ENCODE peak calls at places on chromosomes 13 and 19, in nine cellular contexts. One of them, this sample, is unnamed. For H3K27me3 and H3K9me3, the result is how much of the 10 kb centered on the place peaks cover.

GRCh38 chr19:40277356-40277755 is 7.8 kb downstream of the AKT2 start:
- DNase-seq in testis: no peak
- DNase-seq in ovary: no peak
- DNase-seq in CD4-positive, alpha-beta T cell: no peak
- DNase-seq in MM.1S: no peak
- DNase-seq in RWPE2: no peak
- DNase-seq in CD8-positive, alpha-beta T cell: no peak
- DNase-seq in transverse colon: no peak
- DNase-seq in GM12878: no peak
- DNase-seq in this sample: no peak

GRCh38 chr19:1210227-1210538 is 4.6 kb downstream of the STK11 start:
- DNase-seq in testis: peak
- DNase-seq in ovary: no peak
- DNase-seq in CD4-positive, alpha-beta T cell: no peak
- DNase-seq in MM.1S: no peak
- DNase-seq in RWPE2: peak
- DNase-seq in CD8-positive, alpha-beta T cell: no peak
- DNase-seq in transverse colon: no peak
- DNase-seq in GM12878: no peak
- DNase-seq in this sample: no peak

GRCh38 chr19:17491287-17491686 is 20.2 kb upstream of the PGLS start:
- DNase-seq in testis: no peak
- DNase-seq in ovary: no peak
- DNase-seq in CD4-positive, alpha-beta T cell: no peak
- DNase-seq in MM.1S: no peak
- DNase-seq in RWPE2: no peak
- DNase-seq in CD8-positive, alpha-beta T cell: no peak
- DNase-seq in transverse colon: no peak
- DNase-seq in GM12878: no peak
- DNase-seq in this sample: no peak

GRCh38 chr19:1651548-1652394 is 644 bp downstream of the TCF3 start:
- DNase-seq in testis: peak
- DNase-seq in ovary: peak
- DNase-seq in CD4-positive, alpha-beta T cell: peak
- DNase-seq in MM.1S: peak
- DNase-seq in RWPE2: no peak
- DNase-seq in CD8-positive, alpha-beta T cell: no peak
- DNase-seq in transverse colon: peak
- DNase-seq in GM12878: no peak
- DNase-seq in this sample: no peak

GRCh38 chr19:14138576-14139265 is 2.3 kb upstream of the ASF1B start:
- DNase-seq in testis: no peak
- DNase-seq in ovary: no peak
- DNase-seq in CD4-positive, alpha-beta T cell: no peak
- DNase-seq in MM.1S: no peak
- DNase-seq in RWPE2: no peak
- DNase-seq in CD8-positive, alpha-beta T cell: no peak
- DNase-seq in transverse colon: no peak
- DNase-seq in GM12878: no peak
- DNase-seq in this sample: no peak

GRCh38 chr13:68047889-68048288 is 817.8 kb upstream of the PCDH9 start:
- DNase-seq in testis: no peak
- DNase-seq in ovary: no peak
- DNase-seq in CD4-positive, alpha-beta T cell: no peak
- DNase-seq in MM.1S: no peak
- DNase-seq in RWPE2: no peak
- DNase-seq in CD8-positive, alpha-beta T cell: no peak
- DNase-seq in transverse colon: no peak
- DNase-seq in GM12878: no peak
- DNase-seq in this sample: no peak

GRCh38 chr13:57253551-57253950 is 86.6 kb downstream of the PRR20E start:
- DNase-seq in testis: no peak
- DNase-seq in ovary: no peak
- DNase-seq in CD4-positive, alpha-beta T cell: no peak
- DNase-seq in MM.1S: peak
- DNase-seq in RWPE2: no peak
- DNase-seq in CD8-positive, alpha-beta T cell: no peak
- DNase-seq in transverse colon: no peak
- DNase-seq in GM12878: no peak
- DNase-seq in this sample: no peak

GRCh38 chr19:2246801-2247361 is 2.2 kb upstream of the AMH start:
- DNase-seq in testis: peak
- DNase-seq in ovary: no peak
- DNase-seq in CD4-positive, alpha-beta T cell: no peak
- DNase-seq in MM.1S: no peak
- DNase-seq in RWPE2: peak
- DNase-seq in CD8-positive, alpha-beta T cell: no peak
- DNase-seq in transverse colon: no peak
- DNase-seq in GM12878: no peak
- DNase-seq in this sample: peak

GRCh38 chr19:49157445-49158224 is at the start of gene TRPM4:
- DNase-seq in testis: peak
- DNase-seq in ovary: peak
- DNase-seq in CD4-positive, alpha-beta T cell: peak
- DNase-seq in MM.1S: no peak
- DNase-seq in RWPE2: peak
- DNase-seq in CD8-positive, alpha-beta T cell: no peak
- DNase-seq in transverse colon: peak
- DNase-seq in GM12878: no peak
- DNase-seq in this sample: peak

GRCh38 chr19:17125728-17126677 is 50.4 kb downstream of the MYO9B start:
- DNase-seq in testis: peak
- DNase-seq in ovary: no peak
- DNase-seq in CD4-positive, alpha-beta T cell: peak
- DNase-seq in MM.1S: no peak
- DNase-seq in RWPE2: no peak
- DNase-seq in CD8-positive, alpha-beta T cell: peak
- DNase-seq in transverse colon: peak
- DNase-seq in GM12878: peak
- DNase-seq in this sample: peak

GRCh38 chr13:71877280-71877653 is 10.3 kb upstream of the DACH1 start:
- DNase-seq in testis: no peak
- DNase-seq in ovary: no peak
- DNase-seq in CD4-positive, alpha-beta T cell: no peak
- DNase-seq in MM.1S: no peak
- DNase-seq in RWPE2: no peak
- DNase-seq in CD8-positive, alpha-beta T cell: no peak
- DNase-seq in transverse colon: no peak
- DNase-seq in GM12878: no peak
- DNase-seq in this sample: no peak

GRCh38 chr13:98650376-98651107 is 73.6 kb upstream of the STK24 start:
- DNase-seq in testis: no peak
- DNase-seq in ovary: no peak
- DNase-seq in CD4-positive, alpha-beta T cell: no peak
- DNase-seq in MM.1S: no peak
- DNase-seq in RWPE2: no peak
- DNase-seq in CD8-positive, alpha-beta T cell: no peak
- DNase-seq in transverse colon: peak
- DNase-seq in GM12878: no peak
- DNase-seq in this sample: no peak

GRCh38 chr19:56751078-56751489 is 79.5 kb upstream of the ZNF835 start:
- DNase-seq in testis: peak
- DNase-seq in ovary: peak
- DNase-seq in CD4-positive, alpha-beta T cell: no peak
- DNase-seq in MM.1S: no peak
- DNase-seq in RWPE2: no peak
- DNase-seq in CD8-positive, alpha-beta T cell: no peak
- DNase-seq in transverse colon: no peak
- DNase-seq in GM12878: no peak
- DNase-seq in this sample: no peak

GRCh38 chr19:56746367-56746766 is 74.8 kb upstream of the ZNF835 start:
- DNase-seq in testis: no peak
- DNase-seq in ovary: no peak
- DNase-seq in CD4-positive, alpha-beta T cell: no peak
- DNase-seq in MM.1S: no peak
- DNase-seq in RWPE2: no peak
- DNase-seq in CD8-positive, alpha-beta T cell: no peak
- DNase-seq in transverse colon: no peak
- DNase-seq in GM12878: no peak
- DNase-seq in this sample: no peak

GRCh38 chr19:56750658-56751057 is 79.1 kb upstream of the ZNF835 start:
- DNase-seq in testis: no peak
- DNase-seq in ovary: no peak
- DNase-seq in CD4-positive, alpha-beta T cell: no peak
- DNase-seq in MM.1S: no peak
- DNase-seq in RWPE2: no peak
- DNase-seq in CD8-positive, alpha-beta T cell: no peak
- DNase-seq in transverse colon: no peak
- DNase-seq in GM12878: no peak
- DNase-seq in this sample: no peak

GRCh38 chr19:56748443-56748842 is 76.9 kb upstream of the ZNF835 start:
- DNase-seq in testis: peak
- DNase-seq in ovary: peak
- DNase-seq in CD4-positive, alpha-beta T cell: no peak
- DNase-seq in MM.1S: no peak
- DNase-seq in RWPE2: no peak
- DNase-seq in CD8-positive, alpha-beta T cell: no peak
- DNase-seq in transverse colon: no peak
- DNase-seq in GM12878: no peak
- DNase-seq in this sample: no peak
- TF ChIP-seq CTCF in testis: peak
- TF ChIP-seq CTCF in ovary: peak
- TF ChIP-seq CTCF in CD4-positive, alpha-beta T cell: no peak
- TF ChIP-seq CTCF in MM.1S: peak
- TF ChIP-seq CTCF in RWPE2: peak
- TF ChIP-seq CTCF in CD8-positive, alpha-beta T cell: no peak
- TF ChIP-seq CTCF in transverse colon: peak
- TF ChIP-seq CTCF in GM12878: no peak
- TF ChIP-seq CTCF in this sample: peak

DNA sequence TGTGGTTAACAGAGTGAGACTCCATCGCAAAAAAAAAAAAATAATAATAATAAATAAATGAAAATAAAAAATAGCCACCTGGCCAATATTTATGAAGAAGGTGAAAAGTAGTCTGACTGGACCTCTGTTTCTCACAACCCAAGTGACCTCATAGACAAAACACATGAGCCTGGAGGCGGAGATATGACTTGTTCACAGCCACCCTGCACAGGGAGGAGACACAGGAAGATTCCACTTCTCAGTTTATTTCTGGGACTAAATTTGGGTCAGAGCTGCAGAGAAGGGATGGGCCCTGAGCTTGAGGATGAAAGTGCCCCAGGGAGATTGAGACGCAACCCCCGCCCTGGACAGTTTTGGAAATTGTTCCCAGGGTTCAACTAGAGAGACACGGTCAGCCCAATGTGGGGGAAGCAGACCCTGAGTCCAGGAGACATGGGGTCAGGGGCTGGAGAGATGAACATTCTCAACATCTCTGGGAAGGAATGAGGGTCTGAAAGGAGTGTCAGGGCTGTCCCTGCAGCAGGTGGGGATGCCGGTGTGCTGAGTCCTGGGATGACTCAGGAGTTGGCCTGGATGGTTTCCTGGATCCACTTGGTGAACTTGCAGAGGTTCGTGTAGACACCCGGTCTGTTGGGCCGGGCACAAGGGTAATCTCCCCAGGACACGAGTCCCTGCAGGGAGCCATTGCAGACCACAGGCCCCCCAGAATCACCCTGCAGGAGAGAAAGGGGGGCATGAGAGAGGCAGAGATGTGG is 9.6 kb downstream of the KLK5 start:
- DNase-seq in testis: no peak
- DNase-seq in ovary: no peak
- DNase-seq in CD4-positive, alpha-beta T cell: no peak
- DNase-seq in MM.1S: no peak
- DNase-seq in RWPE2: no peak
- DNase-seq in CD8-positive, alpha-beta T cell: no peak
- DNase-seq in transverse colon: no peak
- DNase-seq in GM12878: no peak
- DNase-seq in this sample: no peak
- H3K27me3 ChIP-seq in testis: under half
- H3K27me3 ChIP-seq in ovary: under half
- H3K27me3 ChIP-seq in CD4-positive, alpha-beta T cell: under half
- H3K27me3 ChIP-seq in MM.1S: under half
- H3K27me3 ChIP-seq in RWPE2: under half
- H3K27me3 ChIP-seq in CD8-positive, alpha-beta T cell: under half
- H3K27me3 ChIP-seq in transverse colon: under half
- H3K27me3 ChIP-seq in GM12878: under half
- H3K27me3 ChIP-seq in this sample: under half

DNA sequence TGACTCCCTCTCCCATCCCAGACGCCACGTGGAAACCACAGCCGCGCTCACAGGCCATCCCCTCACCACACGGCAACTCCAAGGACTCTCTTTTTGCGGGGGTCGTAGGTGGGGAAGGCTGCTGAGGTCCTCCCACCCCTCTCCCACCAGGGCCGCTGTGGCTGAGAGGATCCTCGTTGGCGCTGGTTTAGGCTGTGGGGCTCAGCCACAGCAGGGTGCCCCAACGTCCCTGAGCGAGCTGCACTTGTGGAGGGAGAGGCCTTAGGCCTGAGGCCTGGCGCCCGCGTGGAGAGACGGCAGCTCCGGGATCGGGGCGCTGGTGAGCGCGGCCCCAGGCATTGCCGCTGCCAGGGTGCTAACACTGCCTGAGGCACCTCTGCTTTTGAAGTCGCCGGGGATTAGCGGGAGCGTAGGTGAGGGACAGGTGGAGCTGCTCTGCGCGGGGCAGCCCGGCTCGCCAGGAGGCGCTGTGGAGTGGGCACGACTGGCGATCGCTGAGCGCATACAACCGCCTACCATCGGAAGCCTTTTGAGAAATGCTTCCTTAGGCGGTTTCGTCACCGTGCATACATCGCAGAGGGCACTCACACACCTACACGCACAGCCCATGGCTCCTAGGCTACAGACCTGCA is 9.0 kb downstream of the ZSCAN1 start:
- DNase-seq in testis: no peak
- DNase-seq in ovary: no peak
- DNase-seq in CD4-positive, alpha-beta T cell: no peak
- DNase-seq in MM.1S: no peak
- DNase-seq in RWPE2: no peak
- DNase-seq in CD8-positive, alpha-beta T cell: no peak
- DNase-seq in transverse colon: no peak
- DNase-seq in GM12878: no peak
- DNase-seq in this sample: no peak
- H3K9me3 ChIP-seq in testis: under half
- H3K9me3 ChIP-seq in ovary: under half
- H3K9me3 ChIP-seq in CD4-positive, alpha-beta T cell: half or more
- H3K9me3 ChIP-seq in MM.1S: under half
- H3K9me3 ChIP-seq in RWPE2: under half
- H3K9me3 ChIP-seq in CD8-positive, alpha-beta T cell: under half
- H3K9me3 ChIP-seq in transverse colon: under half
- H3K9me3 ChIP-seq in GM12878: under half
- H3K9me3 ChIP-seq in this sample: under half

DNA sequence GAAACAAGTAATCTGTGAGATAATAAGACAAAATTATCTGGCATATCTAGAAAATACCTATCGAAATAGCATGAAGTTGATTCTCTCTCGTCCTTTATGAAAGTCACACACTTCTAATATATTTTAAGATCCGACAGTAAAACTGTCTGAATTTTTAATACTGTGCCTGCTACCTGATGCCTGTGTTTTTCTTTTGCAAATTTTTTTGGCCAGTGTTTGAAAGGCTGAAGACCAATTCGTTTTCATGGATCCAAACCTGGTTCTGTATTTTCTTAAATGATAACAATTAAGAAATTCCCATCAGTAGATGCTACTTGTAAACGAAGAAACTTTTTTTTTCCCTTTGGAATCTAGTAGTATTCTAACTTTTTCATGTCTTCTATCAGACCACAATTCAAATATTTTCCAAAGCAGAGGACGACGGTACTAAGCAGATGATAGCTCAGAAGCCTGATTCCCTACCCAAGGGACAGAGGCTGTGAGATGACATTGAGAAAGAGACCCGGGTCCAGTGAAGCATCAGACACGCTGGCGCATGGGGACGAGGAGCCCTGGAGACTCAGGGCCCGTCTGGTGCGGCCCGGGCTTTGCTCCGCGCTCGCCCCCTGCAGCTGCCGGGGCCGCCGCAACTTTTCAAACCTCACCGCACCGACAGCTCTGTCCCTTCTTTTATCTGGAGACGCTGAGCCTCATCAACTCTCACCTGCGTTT is 49.5 kb upstream of the PABPC3 start:
- DNase-seq in testis: no peak
- DNase-seq in ovary: no peak
- DNase-seq in CD4-positive, alpha-beta T cell: no peak
- DNase-seq in MM.1S: no peak
- DNase-seq in RWPE2: no peak
- DNase-seq in CD8-positive, alpha-beta T cell: no peak
- DNase-seq in transverse colon: no peak
- DNase-seq in GM12878: no peak
- DNase-seq in this sample: no peak
- TF ChIP-seq CTCF in testis: no peak
- TF ChIP-seq CTCF in ovary: no peak
- TF ChIP-seq CTCF in CD4-positive, alpha-beta T cell: no peak
- TF ChIP-seq CTCF in MM.1S: no peak
- TF ChIP-seq CTCF in RWPE2: no peak
- TF ChIP-seq CTCF in CD8-positive, alpha-beta T cell: no peak
- TF ChIP-seq CTCF in transverse colon: no peak
- TF ChIP-seq CTCF in GM12878: no peak
- TF ChIP-seq CTCF in this sample: no peak

This sample was measured in heart right ventricle.